ENCODE peak calls at places on chromosomes 12 and 14, in ten cellular contexts. W is NCI-H460, P is AG04450, K is D721Med, V is NCI-H2029, Z is heart right ventricle, M is nucleus accumbens, O is left cardiac atrium, L is dermis blood vessel endothelial cell, J is HEK293T. X is an unnamed sample.

GRCh38 chr12:1611775-1612174 is 17.3 kb upstream of the WNT5B start:
- DNase-seq in W (no peak), P (peak), K (no peak), V (no peak), Z (no peak), M (no peak), O (no peak), L (peak), J (no peak), X (no peak)

GRCh38 chr12:4112734-4113396 is 160.7 kb upstream of the CCND2 start:
- DNase-seq in W (no peak), P (no peak), K (no peak), V (no peak), Z (no peak), M (no peak), O (no peak), L (peak), J (no peak), X (no peak)

GRCh38 chr14:31057035-31057434 is 30.9 kb upstream of the STRN3 start:
- DNase-seq in W (no peak), P (no peak), K (no peak), V (no peak), Z (no peak), M (no peak), O (no peak), L (no peak), J (no peak), X (no peak)

GRCh38 chr14:71433303-71433702 is 498.9 kb upstream of the RGS6 start:
- DNase-seq in W (no peak), P (no peak), K (no peak), V (no peak), Z (no peak), M (no peak), O (no peak), L (no peak), J (no peak), X (no peak)

GRCh38 chr14:54123836-54124235 is 167.2 kb upstream of the BMP4 start:
- DNase-seq in W (no peak), P (no peak), K (no peak), V (no peak), Z (no peak), M (no peak), O (no peak), L (no peak), J (no peak), X (no peak)

GRCh38 chr14:80951491-80951890 is 3.9 kb upstream of the TSHR start:
- DNase-seq in W (no peak), P (no peak), K (no peak), V (no peak), Z (no peak), M (no peak), O (no peak), L (no peak), J (no peak), X (no peak)

GRCh38 chr14:56808314-56809201 is 1.7 kb downstream of the OTX2 start:
- DNase-seq in W (no peak), P (no peak), K (no peak), V (no peak), Z (no peak), M (no peak), O (no peak), L (no peak), J (peak), X (no peak)

GRCh38 chr12:113298861-113299545 is 35.9 kb downstream of the SLC8B1 start:
- DNase-seq in W (no peak), P (no peak), K (peak), V (no peak), Z (peak), M (no peak), O (peak), L (no peak), J (no peak), X (no peak)

GRCh38 chr12:109581856-109582255 is 8.3 kb downstream of the MVK start:
- DNase-seq in W (no peak), P (no peak), K (no peak), V (no peak), Z (no peak), M (no peak), O (no peak), L (no peak), J (no peak), X (no peak)

GRCh38 chr14:96160030-96160912 is 44.4 kb upstream of the BDKRB2 start:
- DNase-seq in W (no peak), P (no peak), K (no peak), V (no peak), Z (no peak), M (no peak), O (no peak), L (no peak), J (no peak), X (no peak)

GRCh38 chr14:60163741-60164140 is 1.5 kb downstream of the DHRS7 start:
- DNase-seq in W (no peak), P (no peak), K (no peak), V (peak), Z (no peak), M (no peak), O (no peak), L (no peak), J (no peak), X (no peak)

GRCh38 chr12:113273053-113273725 is 51.9 kb downstream of the TPCN1 start:
- DNase-seq in W (no peak), P (no peak), K (no peak), V (no peak), Z (no peak), M (no peak), O (peak), L (no peak), J (no peak), X (no peak)

GRCh38 chr12:47184229-47184628 is 104.5 kb upstream of the AMIGO2 start:
- DNase-seq in W (no peak), P (no peak), K (no peak), V (no peak), Z (no peak), M (no peak), O (no peak), L (no peak), J (no peak), X (no peak)

GRCh38 chr12:123973552-123974341 is 732 bp downstream of the ZNF664 start:
- DNase-seq in W (no peak), P (no peak), K (no peak), V (no peak), Z (peak), M (peak), O (peak), L (peak), J (peak), X (peak)

GRCh38 chr12:98669751-98670150 is 24.7 kb downstream of the APAF1 start:
- DNase-seq in W (no peak), P (no peak), K (no peak), V (no peak), Z (no peak), M (no peak), O (no peak), L (no peak), J (no peak), X (no peak)

GRCh38 chr12:95805864-95806669 is 15.5 kb upstream of the NTN4 start:
- DNase-seq in W (peak), P (peak), K (no peak), V (no peak), Z (no peak), M (no peak), O (peak), L (peak), J (no peak), X (peak)

GRCh38 chr12:62695696-62696095 is 229.1 kb downstream of the MON2 start:
- DNase-seq in W (no peak), P (no peak), K (no peak), V (no peak), Z (no peak), M (no peak), O (no peak), L (no peak), J (no peak), X (no peak)

GRCh38 chr14:28576523-28576922 is 190.1 kb upstream of the FOXG1 start:
- DNase-seq in W (no peak), P (no peak), K (no peak), V (no peak), Z (no peak), M (no peak), O (no peak), L (no peak), J (no peak), X (no peak)

GRCh38 chr12:98645572-98646067 is 530 bp downstream of the APAF1 start:
- DNase-seq in W (peak), P (no peak), K (no peak), V (no peak), Z (no peak), M (peak), O (no peak), L (peak), J (peak), X (no peak)

GRCh38 chr12:114684098-114684869 is at the start of gene TBX3:
- DNase-seq in W (peak), P (peak), K (peak), V (peak), Z (peak), M (peak), O (peak), L (peak), J (peak), X (no peak)

GRCh38 chr14:47207636-47208035 is 467.8 kb downstream of the MDGA2 start:
- DNase-seq in W (no peak), P (no peak), K (no peak), V (no peak), Z (no peak), M (no peak), O (no peak), L (no peak), J (no peak), X (no peak)

GRCh38 chr14:89205137-89205740 is 211.8 kb downstream of the FOXN3 start:
- DNase-seq in W (no peak), P (no peak), K (no peak), V (no peak), Z (no peak), M (no peak), O (no peak), L (no peak), J (no peak), X (no peak)

GRCh38 chr14:75477881-75478280 is 44.4 kb upstream of the BATF start:
- DNase-seq in W (no peak), P (no peak), K (no peak), V (no peak), Z (no peak), M (no peak), O (no peak), L (no peak), J (no peak), X (no peak)

GRCh38 chr12:123076604-123077297 is 74.1 kb downstream of the PITPNM2 start:
- DNase-seq in W (no peak), P (no peak), K (no peak), V (no peak), Z (no peak), M (no peak), O (no peak), L (peak), J (no peak), X (no peak)

GRCh38 chr12:78146365-78146772 is 315.7 kb downstream of the NAV3 start:
- DNase-seq in W (peak), P (peak), K (no peak), V (peak), Z (no peak), M (no peak), O (no peak), L (peak), J (peak), X (no peak)

GRCh38 chr14:65019944-65020566 is 33.4 kb downstream of the FNTB start:
- DNase-seq in W (peak), P (peak), K (no peak), V (peak), Z (no peak), M (no peak), O (no peak), L (peak), J (peak), X (no peak)

GRCh38 chr12:76080017-76080728 is 4.3 kb downstream of the NAP1L1 start:
- DNase-seq in W (no peak), P (peak), K (no peak), V (peak), Z (no peak), M (no peak), O (no peak), L (no peak), J (no peak), X (no peak)

GRCh38 chr12:106023034-106023433 is 115.7 kb downstream of the NUAK1 start:
- DNase-seq in W (no peak), P (no peak), K (no peak), V (no peak), Z (no peak), M (no peak), O (no peak), L (no peak), J (no peak), X (no peak)

GRCh38 chr12:104653730-104654328 is 197.1 kb downstream of the CHST11 start:
- DNase-seq in W (no peak), P (no peak), K (no peak), V (no peak), Z (no peak), M (no peak), O (no peak), L (peak), J (peak), X (no peak)

GRCh38 chr14:61470261-61470953 is 149.0 kb downstream of the PRKCH start:
- DNase-seq in W (no peak), P (peak), K (no peak), V (peak), Z (peak), M (no peak), O (peak), L (peak), J (no peak), X (no peak)

GRCh38 chr12:69897744-69898143 is 72.7 kb downstream of the MYRFL start:
- DNase-seq in W (no peak), P (peak), K (no peak), V (no peak), Z (peak), M (no peak), O (peak), L (peak), J (no peak), X (no peak)

GRCh38 chr12:19451196-19451595 is 11.9 kb downstream of the AEBP2 start:
- DNase-seq in W (no peak), P (no peak), K (no peak), V (no peak), Z (no peak), M (no peak), O (no peak), L (no peak), J (no peak), X (no peak)

GRCh38 chr12:57722716-57723629 is 15.6 kb downstream of the AGAP2 start:
- DNase-seq in W (no peak), P (no peak), K (peak), V (no peak), Z (no peak), M (no peak), O (no peak), L (no peak), J (no peak), X (no peak)

GRCh38 chr14:84042992-84043391 is 1487.0 kb upstream of the FLRT2 start:
- DNase-seq in W (no peak), P (no peak), K (no peak), V (no peak), Z (no peak), M (no peak), O (no peak), L (no peak), J (no peak), X (no peak)

GRCh38 chr14:44418856-44419255 is 88.2 kb downstream of the FSCB start:
- DNase-seq in W (no peak), P (no peak), K (no peak), V (no peak), Z (no peak), M (no peak), O (no peak), L (no peak), J (no peak), X (no peak)

GRCh38 chr12:25681580-25681979 is 128.5 kb upstream of the LMNTD1 start:
- DNase-seq in W (no peak), P (no peak), K (no peak), V (no peak), Z (no peak), M (no peak), O (no peak), L (no peak), J (no peak), X (no peak)

GRCh38 chr12:40198601-40199000 is 26.2 kb upstream of the LRRK2 start:
- DNase-seq in W (no peak), P (no peak), K (no peak), V (no peak), Z (no peak), M (no peak), O (no peak), L (no peak), J (no peak), X (no peak)

GRCh38 chr14:104983231-104983721 is 2.3 kb upstream of the CLBA1 start:
- DNase-seq in W (no peak), P (no peak), K (no peak), V (no peak), Z (no peak), M (no peak), O (peak), L (no peak), J (no peak), X (no peak)

GRCh38 chr14:103281496-103282231 is 52.4 kb upstream of the EIF5 start:
- DNase-seq in W (no peak), P (no peak), K (peak), V (no peak), Z (no peak), M (no peak), O (no peak), L (peak), J (peak), X (no peak)

GRCh38 chr12:56486694-56487093 is 1.3 kb downstream of the GLS2 start:
- DNase-seq in W (no peak), P (no peak), K (no peak), V (no peak), Z (no peak), M (no peak), O (no peak), L (no peak), J (no peak), X (no peak)